ENCODE peak calls at places on chromosomes 7 and 10, in four cellular contexts. One of them, this sample, is unnamed.

GRCh38 chr7:131007439-131008330 is 273.7 kb upstream of the KLF14 start:
- DNase-seq in gastrocnemius medialis: no peak
- DNase-seq in activated CD8-positive, alpha-beta memory T cell treated with anti-CD3 and anti-CD28 coated beads, Interleukin-2, amount 10 ng/mL, durations not matched to agents 7 days and 5 days: peak
- DNase-seq in central memory CD8-positive, alpha-beta T cell: no peak
- DNase-seq in this sample: peak

GRCh38 chr7:9030131-9030530 is 596.7 kb downstream of the NXPH1 start:
- DNase-seq in central memory CD8-positive, alpha-beta T cell: no peak
- DNase-seq in gastrocnemius medialis: no peak
- DNase-seq in activated CD8-positive, alpha-beta memory T cell treated with anti-CD3 and anti-CD28 coated beads, Interleukin-2, amount 10 ng/mL, durations not matched to agents 7 days and 5 days: no peak
- DNase-seq in this sample: no peak

GRCh38 chr7:45456747-45457146 is 117.4 kb upstream of the ADCY1 start:
- DNase-seq in gastrocnemius medialis: no peak
- DNase-seq in central memory CD8-positive, alpha-beta T cell: no peak
- DNase-seq in activated CD8-positive, alpha-beta memory T cell treated with anti-CD3 and anti-CD28 coated beads, Interleukin-2, amount 10 ng/mL, durations not matched to agents 7 days and 5 days: no peak
- DNase-seq in this sample: no peak

GRCh38 chr10:96548589-96548988 is 34.9 kb upstream of the TLL2 start:
- DNase-seq in central memory CD8-positive, alpha-beta T cell: no peak
- DNase-seq in activated CD8-positive, alpha-beta memory T cell treated with anti-CD3 and anti-CD28 coated beads, Interleukin-2, amount 10 ng/mL, durations not matched to agents 7 days and 5 days: no peak
- DNase-seq in gastrocnemius medialis: peak
- DNase-seq in this sample: no peak

GRCh38 chr10:127977368-127978009 is 70.6 kb downstream of the PTPRE start:
- DNase-seq in central memory CD8-positive, alpha-beta T cell: no peak
- DNase-seq in gastrocnemius medialis: peak
- DNase-seq in activated CD8-positive, alpha-beta memory T cell treated with anti-CD3 and anti-CD28 coated beads, Interleukin-2, amount 10 ng/mL, durations not matched to agents 7 days and 5 days: no peak
- DNase-seq in this sample: peak

GRCh38 chr7:32536585-32536984 is 41.3 kb downstream of the AVL9 start:
- DNase-seq in gastrocnemius medialis: no peak
- DNase-seq in activated CD8-positive, alpha-beta memory T cell treated with anti-CD3 and anti-CD28 coated beads, Interleukin-2, amount 10 ng/mL, durations not matched to agents 7 days and 5 days: no peak
- DNase-seq in central memory CD8-positive, alpha-beta T cell: no peak
- DNase-seq in this sample: no peak

GRCh38 chr7:129168219-129168991 is 20.0 kb upstream of the SMO start:
- DNase-seq in activated CD8-positive, alpha-beta memory T cell treated with anti-CD3 and anti-CD28 coated beads, Interleukin-2, amount 10 ng/mL, durations not matched to agents 7 days and 5 days: no peak
- DNase-seq in central memory CD8-positive, alpha-beta T cell: no peak
- DNase-seq in gastrocnemius medialis: no peak
- DNase-seq in this sample: peak

GRCh38 chr7:24883632-24884013 is 96.4 kb downstream of the OSBPL3 start:
- DNase-seq in gastrocnemius medialis: no peak
- DNase-seq in activated CD8-positive, alpha-beta memory T cell treated with anti-CD3 and anti-CD28 coated beads, Interleukin-2, amount 10 ng/mL, durations not matched to agents 7 days and 5 days: no peak
- DNase-seq in central memory CD8-positive, alpha-beta T cell: no peak
- DNase-seq in this sample: no peak

This sample was measured in mesendoderm.